ENCODE peak calls at places on chromosome 22, in ten cellular contexts. P, Z, Y, C, W, Q, T, H, B and L are unnamed samples.

GRCh38 chr22:42754658-42755057 is 34.0 kb upstream of the A4GALT start:
- DNase-seq in P (no peak), Z (peak), Y (no peak), C (no peak), W (peak), Q (peak), T (no peak), H (peak), B (no peak), L (no peak)

GRCh38 chr22:38353142-38353629 is 36.0 kb upstream of the CSNK1E start:
- DNase-seq in P (no peak), Z (peak), Y (peak), C (no peak), W (peak), Q (peak), T (peak), H (peak), B (no peak), L (peak)

GRCh38 chr22:49999063-49999900 is 13.3 kb downstream of the IL17REL start:
- DNase-seq in P (no peak), Z (peak), Y (no peak), C (no peak), W (no peak), Q (no peak), T (peak), H (no peak), B (peak), L (no peak)

GRCh38 chr22:37345863-37346514 is 63.7 kb downstream of the CYTH4 start:
- DNase-seq in P (no peak), Z (peak), Y (no peak), C (peak), W (peak), Q (peak), T (no peak), H (peak), B (no peak), L (no peak)

GRCh38 chr22:46406349-46406748 is 70.8 kb downstream of the TRMU start:
- DNase-seq in P (no peak), Z (no peak), Y (no peak), C (no peak), W (no peak), Q (no peak), T (no peak), H (no peak), B (no peak), L (no peak)

GRCh38 chr22:42357634-42358296 is 74.4 kb downstream of the NFAM1 start:
- DNase-seq in P (no peak), Z (no peak), Y (no peak), C (no peak), W (no peak), Q (no peak), T (no peak), H (peak), B (no peak), L (no peak)

GRCh38 chr22:29346659-29347058 is 31.2 kb upstream of the RASL10A start:
- DNase-seq in P (no peak), Z (no peak), Y (no peak), C (no peak), W (no peak), Q (no peak), T (no peak), H (no peak), B (no peak), L (no peak)

GRCh38 chr22:27748355-27749168 is 53.0 kb downstream of the MN1 start:
- DNase-seq in P (no peak), Z (peak), Y (peak), C (no peak), W (peak), Q (peak), T (no peak), H (peak), B (no peak), L (no peak)

GRCh38 chr22:45632791-45633515 is 38.7 kb upstream of the ATXN10 start:
- DNase-seq in P (no peak), Z (no peak), Y (no peak), C (no peak), W (no peak), Q (peak), T (no peak), H (peak), B (no peak), L (no peak)

GRCh38 chr22:44207981-44208317 is 27.2 kb downstream of the PARVG start:
- DNase-seq in P (no peak), Z (no peak), Y (no peak), C (no peak), W (no peak), Q (no peak), T (no peak), H (no peak), B (no peak), L (no peak)

GRCh38 chr22:28896611-28897010 is 13.2 kb downstream of the ZNRF3 start:
- DNase-seq in P (peak), Z (no peak), Y (peak), C (no peak), W (no peak), Q (no peak), T (no peak), H (peak), B (no peak), L (no peak)

GRCh38 chr22:42328130-42328821 is 57.8 kb upstream of the TCF20 start:
- DNase-seq in P (no peak), Z (no peak), Y (no peak), C (no peak), W (no peak), Q (no peak), T (no peak), H (no peak), B (no peak), L (no peak)

GRCh38 chr22:21078916-21079315 is 33.2 kb downstream of the LRRC74B start:
- DNase-seq in P (no peak), Z (no peak), Y (no peak), C (no peak), W (no peak), Q (no peak), T (no peak), H (no peak), B (no peak), L (no peak)

GRCh38 chr22:24066872-24067271 is 55.8 kb downstream of the CABIN1 start:
- DNase-seq in P (no peak), Z (no peak), Y (no peak), C (no peak), W (no peak), Q (no peak), T (no peak), H (no peak), B (no peak), L (no peak)

GRCh38 chr22:37088750-37089408 is 20.6 kb downstream of the TMPRSS6 start:
- DNase-seq in P (no peak), Z (no peak), Y (no peak), C (no peak), W (no peak), Q (no peak), T (no peak), H (no peak), B (no peak), L (no peak)

GRCh38 chr22:46571642-46572250 is 34.3 kb upstream of the CELSR1 start:
- DNase-seq in P (no peak), Z (no peak), Y (no peak), C (no peak), W (no peak), Q (no peak), T (no peak), H (no peak), B (no peak), L (no peak)

GRCh38 chr22:49937758-49938564 is 19.5 kb downstream of the CRELD2 start:
- DNase-seq in P (no peak), Z (no peak), Y (no peak), C (no peak), W (no peak), Q (peak), T (no peak), H (no peak), B (no peak), L (no peak)

GRCh38 chr22:35329114-35329847 is 29.6 kb downstream of the TOM1 start:
- DNase-seq in P (no peak), Z (no peak), Y (peak), C (no peak), W (no peak), Q (no peak), T (no peak), H (no peak), B (no peak), L (no peak)

GRCh38 chr22:44462246-44463015 is 35.6 kb downstream of the RTL6 start:
- DNase-seq in P (no peak), Z (no peak), Y (no peak), C (no peak), W (no peak), Q (peak), T (no peak), H (no peak), B (peak), L (no peak)

GRCh38 chr22:37175414-37176144 is 12.5 kb downstream of the C1QTNF6 start:
- DNase-seq in P (no peak), Z (no peak), Y (no peak), C (no peak), W (no peak), Q (no peak), T (no peak), H (no peak), B (no peak), L (no peak)

GRCh38 chr22:37241351-37242142 is 2.5 kb downstream of the RAC2 start:
- DNase-seq in P (no peak), Z (no peak), Y (peak), C (no peak), W (no peak), Q (no peak), T (peak), H (no peak), B (no peak), L (no peak)

GRCh38 chr22:41998361-41999261 is at the start of gene WBP2NL:
- DNase-seq in P (peak), Z (no peak), Y (no peak), C (no peak), W (peak), Q (peak), T (peak), H (peak), B (no peak), L (peak)

GRCh38 chr22:47372111-47372581 is 609.7 kb downstream of the TBC1D22A start:
- DNase-seq in P (no peak), Z (no peak), Y (no peak), C (no peak), W (no peak), Q (no peak), T (no peak), H (no peak), B (no peak), L (no peak)

GRCh38 chr22:45400046-45400445 is 13.4 kb downstream of the SMC1B start:
- DNase-seq in P (no peak), Z (no peak), Y (no peak), C (no peak), W (no peak), Q (no peak), T (no peak), H (peak), B (no peak), L (no peak)

GRCh38 chr22:31243339-31244043 is 31.4 kb downstream of the LIMK2 start:
- DNase-seq in P (no peak), Z (no peak), Y (no peak), C (no peak), W (no peak), Q (peak), T (no peak), H (peak), B (no peak), L (no peak)
- TF ChIP-seq CTCF in P (no peak), Z (no peak), Y (no peak), C (no peak), W (no peak), Q (no peak), T (no peak), H (peak), B (no peak), L (no peak)

DNA sequence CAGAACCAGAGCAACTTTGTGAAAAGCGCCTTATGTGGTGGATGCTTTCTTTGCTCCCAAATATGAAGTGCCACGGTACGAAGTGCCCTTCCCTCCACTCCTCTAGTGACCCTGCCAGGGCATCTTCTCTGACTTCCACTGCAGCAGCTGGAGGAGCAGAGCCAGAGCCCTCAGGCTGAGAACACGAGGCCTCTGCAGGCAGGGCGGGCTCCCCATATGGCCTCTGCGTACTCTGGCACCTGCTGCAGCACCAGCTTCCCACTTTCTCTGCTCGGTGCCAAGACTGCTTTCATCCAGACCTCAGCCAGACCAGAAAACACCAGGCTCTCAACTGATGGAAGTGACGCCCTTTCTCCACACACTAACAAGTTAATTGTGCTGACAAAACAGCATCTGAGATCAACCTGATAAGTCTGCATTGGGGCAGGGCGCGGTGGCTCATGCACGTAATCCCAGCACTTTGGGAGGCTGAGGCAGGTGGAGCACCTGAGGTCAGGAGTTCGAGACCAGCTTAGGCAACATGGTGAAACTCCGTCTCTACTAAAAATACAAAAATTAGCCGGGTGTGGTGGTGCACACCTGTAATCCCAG is 12.8 kb downstream of the UFD1 start:
- DNase-seq in P (no peak), Z (no peak), Y (no peak), C (no peak), W (no peak), Q (no peak), T (no peak), H (no peak), B (peak), L (no peak)
- TF ChIP-seq CTCF in P (no peak), Z (no peak), Y (no peak), C (no peak), W (no peak), Q (no peak), T (no peak), H (no peak), B (no peak), L (no peak)

GRCh38 chr22:40651563-40652501 is 15.3 kb upstream of the MRTFA start:
- DNase-seq in P (peak), Z (peak), Y (peak), C (peak), W (peak), Q (peak), T (peak), H (peak), B (peak), L (peak)
- TF ChIP-seq CTCF in P (no peak), Z (no peak), Y (no peak), C (no peak), W (peak), Q (no peak), T (no peak), H (no peak), B (no peak), L (no peak)

GRCh38 chr22:33126881-33127280 is 68.7 kb upstream of the SYN3 start:
- DNase-seq in P (no peak), Z (peak), Y (no peak), C (no peak), W (no peak), Q (no peak), T (no peak), H (peak), B (no peak), L (peak)
- TF ChIP-seq CTCF in P (peak), Z (peak), Y (no peak), C (no peak), W (no peak), Q (no peak), T (no peak), H (peak), B (no peak), L (no peak)